ENCODE peak calls at places on chromosomes 3 and 15, in eight cellular contexts. Y is IMR-90; E is T-cell; Q is stimulated activated CD4-positive, alpha-beta T cell treated with anti-CD3 and anti-CD28 coated beads, Interleukin-2, amount 100 ng/mL, for 48 hours; V is CD8-positive, alpha-beta T cell; W is endothelial cell; Z is iPS DF 19.7; G is GM04504. R is an unnamed sample.

GRCh38 chr3:27431116-27431515 is 53.1 kb downstream of the SLC4A7 start:
- DNase-seq in Y (peak), E (no peak), Q (no peak), V (no peak), W (no peak), Z (no peak), G (peak), R (peak)

GRCh38 chr15:98830034-98830634 is 177.5 kb downstream of the PGPEP1L start:
- DNase-seq in Y (no peak), E (no peak), Q (no peak), V (no peak), W (no peak), Z (no peak), G (no peak), R (no peak)

GRCh38 chr3:101170047-101170771 is 150.2 kb downstream of the IMPG2 start:
- DNase-seq in Y (peak), E (no peak), Q (no peak), V (no peak), W (no peak), Z (no peak), G (no peak), R (no peak)

GRCh38 chr3:99638244-99638948 is at the start of gene COL8A1:
- DNase-seq in Y (peak), E (no peak), Q (no peak), V (no peak), W (peak), Z (no peak), G (peak), R (no peak)

GRCh38 chr3:150286390-150287147 is 121.5 kb upstream of the TSC22D2 start:
- DNase-seq in Y (peak), E (no peak), Q (no peak), V (no peak), W (peak), Z (peak), G (no peak), R (no peak)

GRCh38 chr15:74866090-74866489 is 7.1 kb downstream of the SCAMP2 start:
- DNase-seq in Y (peak), E (no peak), Q (no peak), V (no peak), W (no peak), Z (no peak), G (peak), R (no peak)

GRCh38 chr3:163556804-163557203 is 1521.5 kb downstream of the SI start:
- DNase-seq in Y (no peak), E (no peak), Q (no peak), V (no peak), W (no peak), Z (no peak), G (no peak), R (no peak)

GRCh38 chr3:116188231-116188785 is 257.0 kb downstream of the LSAMP start:
- DNase-seq in Y (peak), E (no peak), Q (no peak), V (no peak), W (no peak), Z (no peak), G (no peak), R (no peak)

GRCh38 chr15:99556010-99556409 is 9.8 kb upstream of the MEF2A start:
- DNase-seq in Y (no peak), E (no peak), Q (no peak), V (no peak), W (no peak), Z (no peak), G (no peak), R (no peak)

GRCh38 chr15:61200626-61201025 is 28.5 kb downstream of the RORA start:
- DNase-seq in Y (no peak), E (no peak), Q (no peak), V (no peak), W (no peak), Z (no peak), G (no peak), R (no peak)

GRCh38 chr3:126472277-126473006 is 3.2 kb downstream of the ZXDC start:
- DNase-seq in Y (peak), E (no peak), Q (no peak), V (no peak), W (no peak), Z (no peak), G (peak), R (peak)

GRCh38 chr3:135050536-135050935 is 255.5 kb downstream of the EPHB1 start:
- DNase-seq in Y (no peak), E (no peak), Q (no peak), V (no peak), W (no peak), Z (peak), G (no peak), R (no peak)

GRCh38 chr3:184656991-184657669 is 54.7 kb downstream of the MAGEF1 start:
- DNase-seq in Y (peak), E (no peak), Q (peak), V (no peak), W (no peak), Z (no peak), G (no peak), R (peak)

GRCh38 chr3:131338948-131339640 is 42.5 kb upstream of the NUDT16 start:
- DNase-seq in Y (no peak), E (no peak), Q (no peak), V (no peak), W (no peak), Z (no peak), G (no peak), R (no peak)

GRCh38 chr3:170606675-170607074 is 20.8 kb upstream of the SLC7A14 start:
- DNase-seq in Y (peak), E (no peak), Q (no peak), V (no peak), W (no peak), Z (no peak), G (no peak), R (no peak)

GRCh38 chr3:182837855-182838454 is 44.7 kb downstream of the ATP11B start:
- DNase-seq in Y (peak), E (no peak), Q (no peak), V (no peak), W (no peak), Z (no peak), G (no peak), R (no peak)

R was measured in non-pigmented ciliary epithelial cell.